ENCODE peak calls at places on chromosomes 1 and 21, in nine cellular contexts. G is activated CD4-positive, alpha-beta T cell treated with anti-CD3 and anti-CD28 coated beads, Interleukin-2, amount 50 U/mL, for 4 hours; N is HTR-8/SVneo; C is stimulated activated effector memory CD8-positive, alpha-beta T cell treated with anti-CD3 and anti-CD28 coated beads, Interleukin-12 subunit alpha, Interleukin-12 subunit beta, amount 100 ng/mL, for 72 hours; I is Calu3; T is hippocampal formation; U is sciatic nerve; B is NCI-H446; O is T-helper 2 cell. E is an unnamed sample.

GRCh38 chr21:32412998-32413504 is 545 bp downstream of the EVA1C start:
- DNase-seq in N (no peak), T (no peak), C (peak), G (no peak), I (peak), B (no peak), U (peak), O (no peak), E (no peak)

GRCh38 chr1:185474440-185475149 is 157.6 kb upstream of the IVNS1ABP start:
- DNase-seq in T (no peak), I (no peak), G (no peak), U (no peak), N (no peak), C (no peak), O (peak), B (no peak), E (no peak)

GRCh38 chr1:155012052-155012546 is 9.5 kb downstream of the ZBTB7B start:
- DNase-seq in O (no peak), B (peak), I (no peak), U (peak), G (no peak), T (peak), N (no peak), C (no peak), E (peak)

GRCh38 chr1:16170283-16170673 is 14.4 kb upstream of the EPHA2 start:
- DNase-seq in G (no peak), I (no peak), O (no peak), T (no peak), U (no peak), N (no peak), C (no peak), B (no peak), E (no peak)

GRCh38 chr1:156583821-156584622 is 4.5 kb downstream of the TTC24 start:
- DNase-seq in N (peak), G (peak), B (peak), O (peak), C (peak), U (peak), T (peak), I (peak), E (peak)

GRCh38 chr1:43054961-43055360 is 96.3 kb upstream of the SLC2A1 start:
- DNase-seq in B (no peak), T (no peak), O (no peak), I (no peak), C (no peak), U (no peak), G (no peak), N (peak), E (peak)

GRCh38 chr1:183636783-183637182 is 1.2 kb upstream of the ARPC5 start:
- DNase-seq in I (no peak), U (no peak), B (no peak), G (no peak), O (no peak), C (no peak), T (no peak), N (no peak), E (no peak)

GRCh38 chr1:212581034-212581433 is 27.5 kb upstream of the ATF3 start:
- DNase-seq in U (no peak), C (no peak), B (no peak), T (no peak), O (no peak), I (no peak), G (no peak), N (no peak), E (no peak)

GRCh38 chr1:89734437-89734836 is 86.4 kb upstream of the LRRC8D start:
- DNase-seq in T (no peak), B (no peak), U (no peak), C (no peak), N (no peak), O (no peak), I (no peak), G (no peak), E (no peak)

GRCh38 chr1:175376194-175376593 is 183.6 kb upstream of the KIAA0040 start:
- DNase-seq in G (no peak), T (no peak), C (no peak), U (no peak), N (no peak), I (no peak), B (no peak), O (no peak), E (peak)

GRCh38 chr1:86487131-86487804 is 18.5 kb downstream of the CLCA1 start:
- DNase-seq in C (no peak), B (no peak), I (no peak), N (no peak), O (no peak), G (no peak), U (peak), T (no peak), E (no peak)

GRCh38 chr21:29433366-29434059 is 134.8 kb downstream of the BACH1 start:
- DNase-seq in N (no peak), B (no peak), U (no peak), T (no peak), O (no peak), C (no peak), I (no peak), G (no peak), E (no peak)

GRCh38 chr21:42923553-42924432 is 1.6 kb downstream of the ERVH48-1 start:
- DNase-seq in I (peak), T (peak), C (peak), G (peak), B (peak), O (peak), U (peak), N (peak), E (peak)

GRCh38 chr1:52139817-52140540 is 1.9 kb upstream of the ZFYVE9 start:
- DNase-seq in T (no peak), B (no peak), C (peak), N (peak), I (no peak), G (peak), U (no peak), O (peak), E (no peak)

GRCh38 chr1:39103321-39104157 is 77.4 kb downstream of the NDUFS5 start:
- DNase-seq in T (no peak), U (no peak), O (no peak), G (no peak), I (no peak), C (no peak), B (no peak), N (no peak), E (no peak)

GRCh38 chr1:166182281-166182680 is 15.5 kb upstream of the FAM78B start:
- DNase-seq in U (no peak), B (no peak), O (no peak), I (no peak), N (no peak), G (no peak), C (no peak), T (no peak), E (no peak)

GRCh38 chr21:36747815-36748381 is 49.0 kb downstream of the SIM2 start:
- DNase-seq in I (peak), U (no peak), B (no peak), T (peak), N (peak), C (peak), O (no peak), G (no peak), E (peak)

GRCh38 chr1:236757640-236758039 is 37.5 kb upstream of the MTR start:
- DNase-seq in I (no peak), G (no peak), N (no peak), B (no peak), C (no peak), O (no peak), T (no peak), U (no peak), E (no peak)

GRCh38 chr1:231931846-231932454 is 305.4 kb downstream of the DISC1 start:
- DNase-seq in I (no peak), U (no peak), C (peak), G (no peak), O (no peak), T (no peak), B (no peak), N (no peak), E (peak)

GRCh38 chr1:23567629-23567995 is 8.3 kb upstream of the ID3 start:
- DNase-seq in N (no peak), U (no peak), C (no peak), T (no peak), I (no peak), B (no peak), O (no peak), G (no peak), E (no peak)

GRCh38 chr1:54490361-54491248 is 57.4 kb upstream of the ACOT11 start:
- DNase-seq in O (no peak), T (no peak), C (no peak), N (no peak), B (peak), U (no peak), G (no peak), I (no peak), E (peak)

GRCh38 chr1:68953316-68953715 is 456.4 kb upstream of the DEPDC1 start:
- DNase-seq in B (peak), T (no peak), U (no peak), C (no peak), G (no peak), O (no peak), I (no peak), N (no peak), E (no peak)

GRCh38 chr21:24259241-24259640 is 1348.0 kb downstream of the MRPL39 start:
- DNase-seq in B (no peak), I (no peak), G (no peak), U (no peak), T (no peak), O (no peak), C (no peak), N (no peak), E (no peak)

GRCh38 chr1:108949044-108949443 is 14.2 kb downstream of the CLCC1 start:
- DNase-seq in O (no peak), C (no peak), I (no peak), B (no peak), N (no peak), U (no peak), G (no peak), T (no peak), E (no peak)

GRCh38 chr1:20634594-20635084 is 1.4 kb downstream of the PINK1 start:
- DNase-seq in I (peak), O (peak), U (no peak), T (no peak), N (no peak), G (peak), B (peak), C (no peak), E (peak)

GRCh38 chr1:196317535-196318522 is 290.4 kb downstream of the KCNT2 start:
- DNase-seq in N (no peak), G (no peak), B (peak), U (no peak), C (no peak), O (no peak), I (peak), T (peak), E (peak)

GRCh38 chr1:158087320-158087927 is 93.3 kb upstream of the CD1D start:
- DNase-seq in U (peak), N (peak), B (peak), C (peak), O (no peak), T (no peak), I (peak), G (no peak), E (peak)

GRCh38 chr21:45975017-45975595 is 6.5 kb upstream of the COL6A1 start:
- DNase-seq in U (peak), O (no peak), G (no peak), B (no peak), C (no peak), I (peak), T (no peak), N (no peak), E (peak)

GRCh38 chr1:33347650-33347992 is 26.7 kb upstream of the A3GALT2 start:
- DNase-seq in U (no peak), G (no peak), T (no peak), N (no peak), C (no peak), I (no peak), B (peak), O (no peak), E (no peak)

GRCh38 chr1:81695741-81696140 is 105.0 kb upstream of the ADGRL2 start:
- DNase-seq in B (peak), N (no peak), U (no peak), T (no peak), C (no peak), I (no peak), G (no peak), O (no peak), E (no peak)